ENCODE peak calls at places on chromosomes 11 and 22, in nine cellular contexts. R is left lung, S is psoas muscle, N is transverse colon, K is esophagus muscularis mucosa, Z is kidney, M is lower lobe of right lung, D is aorta, J is left ventricle myocardium inferior. H is an unnamed sample.
A peak's percentile ranks its signal among the peaks of the same experiment; 100 is the strongest.

GRCh38 chr22:38067771-38068360 is 10.7 kb downstream of the PICK1 start:
- DNase-seq in R (peak; percentile 53), S (peak; percentile 20), N (no peak), K (no peak), Z (peak; percentile 66), M (no peak), D (no peak), J (no peak), H (no peak)

GRCh38 chr22:47775191-47775590 is 1012.7 kb downstream of the TBC1D22A start:
- DNase-seq in R (no peak), S (no peak), N (no peak), K (no peak), Z (no peak), M (no peak), D (no peak), J (no peak), H (no peak)

GRCh38 chr22:41915035-41915782 is at the start of gene SHISA8:
- DNase-seq in R (no peak), S (peak; percentile 56), N (peak; percentile 64), K (no peak), Z (no peak), M (no peak), D (peak; percentile 87), J (peak; percentile 47), H (peak; percentile 58)

GRCh38 chr11:75063732-75064314 is 32.9 kb downstream of the OR2AT4 start:
- DNase-seq in R (no peak), S (no peak), N (no peak), K (no peak), Z (no peak), M (no peak), D (no peak), J (no peak), H (no peak)

GRCh38 chr11:117829369-117829725 is 4.8 kb upstream of the FXYD2 start:
- DNase-seq in R (no peak), S (no peak), N (peak; percentile 7), K (no peak), Z (peak; percentile 85), M (no peak), D (no peak), J (no peak), H (peak; percentile 17)

GRCh38 chr11:4886186-4886585 is 4.5 kb downstream of the OR51T1 start:
- DNase-seq in R (no peak), S (no peak), N (no peak), K (no peak), Z (no peak), M (no peak), D (no peak), J (no peak), H (no peak)

GRCh38 chr11:45752136-45752535 is 52.8 kb upstream of the SLC35C1 start:
- DNase-seq in R (no peak), S (no peak), N (no peak), K (no peak), Z (no peak), M (no peak), D (no peak), J (no peak), H (no peak)

GRCh38 chr11:61024938-61025818 is 53.7 kb downstream of the CD6 start:
- DNase-seq in R (no peak), S (no peak), N (no peak), K (no peak), Z (no peak), M (no peak), D (no peak), J (no peak), H (no peak)

GRCh38 chr22:37571992-37572373 is 7.9 kb downstream of the LGALS2 start:
- DNase-seq in R (no peak), S (no peak), N (no peak), K (no peak), Z (no peak), M (no peak), D (no peak), J (no peak), H (no peak)

GRCh38 chr11:106249857-106250256 is 172.4 kb downstream of the AASDHPPT start:
- DNase-seq in R (no peak), S (no peak), N (no peak), K (no peak), Z (no peak), M (no peak), D (no peak), J (no peak), H (no peak)

GRCh38 chr11:26493616-26494015 is 78.4 kb downstream of the MUC15 start:
- DNase-seq in R (no peak), S (no peak), N (no peak), K (no peak), Z (no peak), M (no peak), D (no peak), J (no peak), H (no peak)

GRCh38 chr11:20337526-20338154 is 25.9 kb upstream of the HTATIP2 start:
- DNase-seq in R (no peak), S (no peak), N (peak; percentile 13), K (no peak), Z (no peak), M (no peak), D (no peak), J (no peak), H (no peak)

GRCh38 chr11:95335989-95336388 is 105.0 kb upstream of the SESN3 start:
- DNase-seq in R (no peak), S (no peak), N (no peak), K (peak; percentile 42), Z (no peak), M (no peak), D (no peak), J (no peak), H (no peak)

GRCh38 chr11:20669833-20670684 is 673 bp downstream of the NELL1 start:
- DNase-seq in R (peak; percentile 83), S (no peak), N (no peak), K (peak; percentile 60), Z (peak; percentile 70), M (no peak), D (no peak), J (no peak), H (no peak)

GRCh38 chr11:113272281-113272680 is 42.1 kb upstream of the TTC12 start:
- DNase-seq in R (no peak), S (no peak), N (no peak), K (no peak), Z (no peak), M (no peak), D (no peak), J (no peak), H (no peak)

GRCh38 chr11:19714093-19714386 is 1.4 kb downstream of the NAV2 start:
- DNase-seq in R (peak; percentile 76), S (no peak), N (no peak), K (no peak), Z (peak; percentile 74), M (no peak), D (no peak), J (no peak), H (no peak)

GRCh38 chr11:2269601-2270321 is 627 bp downstream of the ASCL2 start:
- DNase-seq in R (peak; percentile 89), S (no peak), N (peak; percentile 66), K (peak; percentile 57), Z (peak; percentile 88), M (peak; percentile 76), D (peak; percentile 78), J (no peak), H (peak; percentile 72)
- H3K27ac ChIP-seq in R (peak overlapping the region; percentile 88), S (no peak overlapping the region), N (peak overlapping the region; percentile 66), K (peak overlapping the region; percentile 57), Z (no peak overlapping the region), M (peak overlapping the region; percentile 76), D (no peak overlapping the region), J (peak overlapping the region; percentile 33), H (peak overlapping the region; percentile 47)

GRCh38 chr11:124718801-124719200 is 20.9 kb upstream of the NRGN start:
- DNase-seq in R (no peak), S (no peak), N (no peak), K (no peak), Z (no peak), M (no peak), D (no peak), J (no peak), H (no peak)
- H3K4me1 ChIP-seq in R (peaks cover 17% of the 10 kb centered on the region), S (no peaks in the 10 kb centered on the region), N (peaks cover 5% of the 10 kb centered on the region), K (peaks cover 16% of the 10 kb centered on the region), Z (peaks cover 5% of the 10 kb centered on the region), M (peaks cover 24% of the 10 kb centered on the region), D (no peaks in the 10 kb centered on the region), J (peaks cover 19% of the 10 kb centered on the region), H (peaks cover 8% of the 10 kb centered on the region)

GRCh38 chr11:65592840-65593517 is 2.6 kb downstream of the KCNK7 start:
- DNase-seq in R (no peak), S (no peak), N (no peak), K (no peak), Z (no peak), M (no peak), D (no peak), J (no peak), H (no peak)
- H3K4me3 ChIP-seq in R (no peak overlapping the region), S (no peak overlapping the region), N (no peak overlapping the region), K (no peak overlapping the region), Z (no peak overlapping the region), M (peak overlapping the region; percentile 14), D (no peak overlapping the region), J (peak overlapping the region; percentile 53), H (peak overlapping the region; percentile 17)

GRCh38 chr22:45550416-45550815 is 47.7 kb downstream of the FBLN1 start:
- DNase-seq in R (no peak), S (no peak), N (no peak), K (no peak), Z (peak; percentile 60), M (no peak), D (no peak), J (no peak), H (no peak)

GRCh38 chr22:45552580-45553332 is 50.1 kb downstream of the FBLN1 start:
- DNase-seq in R (no peak), S (peak; percentile 59), N (peak; percentile 44), K (no peak), Z (peak; percentile 94), M (peak; percentile 82), D (peak; percentile 84), J (peak; percentile 77), H (peak; percentile 41)

GRCh38 chr22:45550891-45551290 is 48.2 kb downstream of the FBLN1 start:
- DNase-seq in R (no peak), S (no peak), N (no peak), K (no peak), Z (no peak), M (no peak), D (no peak), J (no peak), H (no peak)

GRCh38 chr22:45552017-45552411 is 49.3 kb downstream of the FBLN1 start:
- DNase-seq in R (no peak), S (no peak), N (no peak), K (no peak), Z (peak; percentile 75), M (no peak), D (no peak), J (no peak), H (no peak)

DNA sequence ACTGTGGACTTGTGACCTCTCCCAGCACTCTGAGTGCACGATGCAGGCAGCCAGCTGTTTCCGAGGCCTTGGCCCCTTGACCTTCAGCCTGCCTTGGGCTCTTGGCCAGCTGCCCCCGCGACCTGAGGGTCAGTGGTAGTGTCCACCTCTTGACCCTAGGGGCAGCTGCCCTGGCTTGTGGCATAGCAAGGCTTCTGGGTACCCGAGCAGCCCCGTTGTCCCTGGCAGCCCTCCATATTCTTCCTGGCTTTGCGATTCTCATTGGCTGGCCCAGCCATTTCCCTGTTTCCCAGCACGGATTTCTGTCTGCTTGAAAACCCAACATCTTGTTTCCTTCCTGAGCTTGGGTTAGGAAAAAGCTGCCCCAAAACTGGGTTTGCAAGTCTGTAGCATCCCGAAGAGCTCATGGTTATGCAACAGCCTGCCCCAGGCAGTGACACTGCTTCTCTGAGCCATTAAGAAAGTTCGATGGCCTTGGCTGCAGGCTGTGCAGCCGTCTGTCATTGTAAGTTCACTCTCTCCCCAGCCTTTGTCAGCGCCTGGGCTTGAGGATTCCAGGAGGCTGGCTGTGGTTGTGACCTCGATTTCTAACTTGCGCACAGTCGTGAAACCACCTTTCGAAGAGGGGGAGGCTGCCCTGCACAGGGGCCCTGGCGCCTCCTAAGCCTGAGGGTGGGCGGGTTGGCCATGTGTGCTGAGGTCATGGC is 48.8 kb downstream of the FBLN1 start:
- DNase-seq in R (no peak), S (peak; percentile 48), N (no peak), K (no peak), Z (peak; percentile 92), M (no peak), D (no peak), J (no peak), H (no peak)
- H3K27ac ChIP-seq in R (peak overlapping the region; percentile 8), S (no peak overlapping the region), N (peak overlapping the region; percentile 73), K (peak overlapping the region; percentile 89), Z (peak overlapping the region; percentile 2), M (peak overlapping the region; percentile 73), D (peak overlapping the region; percentile 99), J (peak overlapping the region; percentile 81), H (peak overlapping the region; percentile 37)